ENCODE peak calls at places on chromosomes 16 and 17, in six cellular contexts. One of them, this sample, is unnamed.

GRCh38 chr16:2224183-2224486 is 744 bp downstream of the E4F1 start:
- DNase-seq in GM04504: peak; percentile 32
- DNase-seq in kidney epithelial cell: no peak
- DNase-seq in left cardiac atrium: no peak
- DNase-seq in NCI-H510A treated with DMSO at 0.1 percent for 48 hours: peak; percentile 28
- DNase-seq in stomach: no peak
- DNase-seq in this sample: no peak

GRCh38 chr17:64496348-64496785 is 487 bp downstream of the POLG2 start:
- DNase-seq in NCI-H510A treated with DMSO at 0.1 percent for 48 hours: no peak
- DNase-seq in kidney epithelial cell: no peak
- DNase-seq in GM04504: no peak
- DNase-seq in left cardiac atrium: no peak
- DNase-seq in stomach: no peak
- DNase-seq in this sample: no peak

GRCh38 chr17:49582789-49583188 is 7.1 kb downstream of the NXPH3 start:
- DNase-seq in kidney epithelial cell: no peak
- DNase-seq in NCI-H510A treated with DMSO at 0.1 percent for 48 hours: no peak
- DNase-seq in GM04504: no peak
- DNase-seq in stomach: no peak
- DNase-seq in left cardiac atrium: no peak
- DNase-seq in this sample: no peak

GRCh38 chr16:65119905-65120341 is 1.9 kb downstream of the CDH11 start:
- DNase-seq in stomach: no peak
- DNase-seq in left cardiac atrium: peak; percentile 41
- DNase-seq in NCI-H510A treated with DMSO at 0.1 percent for 48 hours: no peak
- DNase-seq in GM04504: peak; percentile 57
- DNase-seq in kidney epithelial cell: no peak
- DNase-seq in this sample: no peak

GRCh38 chr17:70183508-70183907 is 14.2 kb downstream of the KCNJ2 start:
- DNase-seq in GM04504: no peak
- DNase-seq in left cardiac atrium: no peak
- DNase-seq in NCI-H510A treated with DMSO at 0.1 percent for 48 hours: no peak
- DNase-seq in kidney epithelial cell: no peak
- DNase-seq in stomach: no peak
- DNase-seq in this sample: no peak

GRCh38 chr17:32783602-32784001 is 93.3 kb downstream of the MYO1D start:
- DNase-seq in left cardiac atrium: no peak
- DNase-seq in kidney epithelial cell: peak; percentile 23
- DNase-seq in NCI-H510A treated with DMSO at 0.1 percent for 48 hours: peak; percentile 83
- DNase-seq in stomach: no peak
- DNase-seq in GM04504: peak; percentile 41
- DNase-seq in this sample: no peak

GRCh38 chr16:23987443-23987842 is 151.7 kb downstream of the PRKCB start:
- DNase-seq in NCI-H510A treated with DMSO at 0.1 percent for 48 hours: no peak
- DNase-seq in stomach: no peak
- DNase-seq in kidney epithelial cell: no peak
- DNase-seq in GM04504: no peak
- DNase-seq in left cardiac atrium: no peak
- DNase-seq in this sample: no peak

GRCh38 chr16:11409398-11409797 is 64.1 kb downstream of the RMI2 start:
- DNase-seq in left cardiac atrium: no peak
- DNase-seq in GM04504: no peak
- DNase-seq in kidney epithelial cell: no peak
- DNase-seq in stomach: no peak
- DNase-seq in NCI-H510A treated with DMSO at 0.1 percent for 48 hours: no peak
- DNase-seq in this sample: no peak

GRCh38 chr16:66881014-66881417 is 701 bp downstream of the PDP2 start:
- DNase-seq in kidney epithelial cell: no peak
- DNase-seq in NCI-H510A treated with DMSO at 0.1 percent for 48 hours: no peak
- DNase-seq in left cardiac atrium: no peak
- DNase-seq in GM04504: no peak
- DNase-seq in stomach: no peak
- DNase-seq in this sample: no peak

GRCh38 chr17:13520899-13521572 is 80.7 kb downstream of the HS3ST3A1 start:
- DNase-seq in NCI-H510A treated with DMSO at 0.1 percent for 48 hours: no peak
- DNase-seq in kidney epithelial cell: no peak
- DNase-seq in GM04504: peak; percentile 64
- DNase-seq in stomach: no peak
- DNase-seq in left cardiac atrium: no peak
- DNase-seq in this sample: peak; percentile 18

GRCh38 chr17:75034236-75034908 is 12.4 kb downstream of the ATP5PD start:
- DNase-seq in GM04504: peak; percentile 76
- DNase-seq in NCI-H510A treated with DMSO at 0.1 percent for 48 hours: peak; percentile 81
- DNase-seq in left cardiac atrium: peak; percentile 88
- DNase-seq in stomach: peak; percentile 85
- DNase-seq in kidney epithelial cell: no peak
- DNase-seq in this sample: peak; percentile 94

GRCh38 chr17:9670596-9670995 is 25.3 kb downstream of the USP43 start:
- DNase-seq in kidney epithelial cell: no peak
- DNase-seq in left cardiac atrium: no peak
- DNase-seq in stomach: no peak
- DNase-seq in GM04504: no peak
- DNase-seq in NCI-H510A treated with DMSO at 0.1 percent for 48 hours: no peak
- DNase-seq in this sample: no peak

GRCh38 chr17:9900744-9901143 is 4.3 kb downstream of the RCVRN start:
- DNase-seq in kidney epithelial cell: peak; percentile 65
- DNase-seq in left cardiac atrium: no peak
- DNase-seq in GM04504: peak; percentile 72
- DNase-seq in stomach: no peak
- DNase-seq in NCI-H510A treated with DMSO at 0.1 percent for 48 hours: no peak
- DNase-seq in this sample: no peak

GRCh38 chr17:72498671-72499210 is 377.9 kb downstream of the SOX9 start:
- DNase-seq in GM04504: no peak
- DNase-seq in kidney epithelial cell: no peak
- DNase-seq in stomach: no peak
- DNase-seq in left cardiac atrium: no peak
- DNase-seq in NCI-H510A treated with DMSO at 0.1 percent for 48 hours: peak; percentile 49
- DNase-seq in this sample: no peak

GRCh38 chr16:14280541-14280940 is 209.4 kb downstream of the MRTFB start:
- DNase-seq in GM04504: no peak
- DNase-seq in stomach: no peak
- DNase-seq in left cardiac atrium: no peak
- DNase-seq in kidney epithelial cell: no peak
- DNase-seq in NCI-H510A treated with DMSO at 0.1 percent for 48 hours: no peak
- DNase-seq in this sample: no peak

GRCh38 chr16:26598061-26598460 is 468.7 kb upstream of the C16orf82 start:
- DNase-seq in stomach: no peak
- DNase-seq in NCI-H510A treated with DMSO at 0.1 percent for 48 hours: no peak
- DNase-seq in kidney epithelial cell: no peak
- DNase-seq in left cardiac atrium: no peak
- DNase-seq in GM04504: no peak
- DNase-seq in this sample: no peak

GRCh38 chr17:559699-560378 is 154.8 kb downstream of the VPS53 start:
- DNase-seq in stomach: no peak
- DNase-seq in NCI-H510A treated with DMSO at 0.1 percent for 48 hours: no peak
- DNase-seq in GM04504: peak; percentile 90
- DNase-seq in kidney epithelial cell: peak; percentile 69
- DNase-seq in left cardiac atrium: peak; percentile 46
- DNase-seq in this sample: no peak

GRCh38 chr17:33055171-33055611 is 63.5 kb downstream of the SPACA3 start:
- DNase-seq in kidney epithelial cell: no peak
- DNase-seq in GM04504: no peak
- DNase-seq in left cardiac atrium: no peak
- DNase-seq in NCI-H510A treated with DMSO at 0.1 percent for 48 hours: no peak
- DNase-seq in stomach: no peak
- DNase-seq in this sample: no peak

GRCh38 chr16:83907111-83907510 is 8.2 kb downstream of the MLYCD start:
- DNase-seq in NCI-H510A treated with DMSO at 0.1 percent for 48 hours: no peak
- DNase-seq in stomach: no peak
- DNase-seq in kidney epithelial cell: no peak
- DNase-seq in GM04504: no peak
- DNase-seq in left cardiac atrium: no peak
- DNase-seq in this sample: no peak

GRCh38 chr17:38673714-38674012 is 1.1 kb downstream of the EPOP start:
- DNase-seq in kidney epithelial cell: no peak
- DNase-seq in left cardiac atrium: peak; percentile 44
- DNase-seq in GM04504: no peak
- DNase-seq in NCI-H510A treated with DMSO at 0.1 percent for 48 hours: no peak
- DNase-seq in stomach: peak; percentile 27
- DNase-seq in this sample: peak; percentile 26

GRCh38 chr17:65334391-65334790 is 197.2 kb downstream of the RGS9 start:
- DNase-seq in stomach: no peak
- DNase-seq in kidney epithelial cell: no peak
- DNase-seq in NCI-H510A treated with DMSO at 0.1 percent for 48 hours: no peak
- DNase-seq in left cardiac atrium: no peak
- DNase-seq in GM04504: no peak
- DNase-seq in this sample: no peak

GRCh38 chr17:65564793-65565192 is 3.3 kb upstream of the AXIN2 start:
- DNase-seq in left cardiac atrium: peak; percentile 48
- DNase-seq in GM04504: no peak
- DNase-seq in NCI-H510A treated with DMSO at 0.1 percent for 48 hours: peak; percentile 83
- DNase-seq in stomach: peak; percentile 55
- DNase-seq in kidney epithelial cell: peak; percentile 39
- DNase-seq in this sample: no peak

GRCh38 chr17:58326609-58327341 is 1.8 kb downstream of the TSPOAP1 start:
- DNase-seq in GM04504: no peak
- DNase-seq in stomach: no peak
- DNase-seq in NCI-H510A treated with DMSO at 0.1 percent for 48 hours: no peak
- DNase-seq in kidney epithelial cell: no peak
- DNase-seq in left cardiac atrium: peak; percentile 11
- DNase-seq in this sample: no peak

GRCh38 chr17:79097226-79098055 is 22.8 kb downstream of the ENGASE start:
- DNase-seq in stomach: no peak
- DNase-seq in GM04504: no peak
- DNase-seq in NCI-H510A treated with DMSO at 0.1 percent for 48 hours: no peak
- DNase-seq in left cardiac atrium: no peak
- DNase-seq in kidney epithelial cell: no peak
- DNase-seq in this sample: no peak

GRCh38 chr17:54544239-54544638 is 356.4 kb upstream of the TOM1L1 start:
- DNase-seq in stomach: no peak
- DNase-seq in GM04504: no peak
- DNase-seq in left cardiac atrium: no peak
- DNase-seq in kidney epithelial cell: no peak
- DNase-seq in NCI-H510A treated with DMSO at 0.1 percent for 48 hours: no peak
- DNase-seq in this sample: no peak

GRCh38 chr16:57091990-57092785 is at the start of gene CPNE2:
- DNase-seq in left cardiac atrium: peak; percentile 74
- DNase-seq in stomach: peak; percentile 59
- DNase-seq in GM04504: no peak
- DNase-seq in kidney epithelial cell: no peak
- DNase-seq in NCI-H510A treated with DMSO at 0.1 percent for 48 hours: peak; percentile 11
- DNase-seq in this sample: peak; percentile 66

GRCh38 chr17:81420769-81421462 is 25.7 kb downstream of the BAHCC1 start:
- DNase-seq in kidney epithelial cell: no peak
- DNase-seq in GM04504: no peak
- DNase-seq in stomach: peak; percentile 82
- DNase-seq in NCI-H510A treated with DMSO at 0.1 percent for 48 hours: no peak
- DNase-seq in left cardiac atrium: peak; percentile 77
- DNase-seq in this sample: no peak

GRCh38 chr16:720990-721764 is at the start of gene ANTKMT:
- DNase-seq in kidney epithelial cell: no peak
- DNase-seq in GM04504: no peak
- DNase-seq in stomach: peak; percentile 89
- DNase-seq in left cardiac atrium: peak; percentile 82
- DNase-seq in NCI-H510A treated with DMSO at 0.1 percent for 48 hours: peak; percentile 61
- DNase-seq in this sample: peak; percentile 87

GRCh38 chr16:27427538-27427937 is 25.6 kb downstream of the IL21R start:
- DNase-seq in stomach: peak; percentile 19
- DNase-seq in NCI-H510A treated with DMSO at 0.1 percent for 48 hours: no peak
- DNase-seq in kidney epithelial cell: no peak
- DNase-seq in left cardiac atrium: no peak
- DNase-seq in GM04504: no peak
- DNase-seq in this sample: peak; percentile 7

GRCh38 chr17:65855245-65855644 is 293.8 kb upstream of the AXIN2 start:
- DNase-seq in stomach: no peak
- DNase-seq in kidney epithelial cell: peak; percentile 73
- DNase-seq in GM04504: no peak
- DNase-seq in left cardiac atrium: no peak
- DNase-seq in NCI-H510A treated with DMSO at 0.1 percent for 48 hours: no peak
- DNase-seq in this sample: peak; percentile 36

GRCh38 chr16:52613508-52613907 is 66.6 kb upstream of the TOX3 start:
- DNase-seq in GM04504: no peak
- DNase-seq in stomach: no peak
- DNase-seq in NCI-H510A treated with DMSO at 0.1 percent for 48 hours: no peak
- DNase-seq in kidney epithelial cell: no peak
- DNase-seq in left cardiac atrium: no peak
- DNase-seq in this sample: no peak

GRCh38 chr17:64115043-64115698 is 14.8 kb downstream of the ERN1 start:
- DNase-seq in GM04504: no peak
- DNase-seq in left cardiac atrium: no peak
- DNase-seq in kidney epithelial cell: no peak
- DNase-seq in stomach: peak; percentile 60
- DNase-seq in NCI-H510A treated with DMSO at 0.1 percent for 48 hours: no peak
- DNase-seq in this sample: no peak

GRCh38 chr16:55875273-55875672 is at the start of gene CES5A:
- DNase-seq in GM04504: no peak
- DNase-seq in left cardiac atrium: no peak
- DNase-seq in NCI-H510A treated with DMSO at 0.1 percent for 48 hours: no peak
- DNase-seq in kidney epithelial cell: no peak
- DNase-seq in stomach: no peak
- DNase-seq in this sample: no peak

GRCh38 chr16:81647527-81647926 is 131.6 kb upstream of the PLCG2 start:
- DNase-seq in GM04504: peak; percentile 43
- DNase-seq in left cardiac atrium: no peak
- DNase-seq in kidney epithelial cell: peak; percentile 56
- DNase-seq in NCI-H510A treated with DMSO at 0.1 percent for 48 hours: no peak
- DNase-seq in stomach: no peak
- DNase-seq in this sample: no peak

GRCh38 chr16:21501869-21502667 is 97.3 kb upstream of the METTL9 start:
- DNase-seq in stomach: peak; percentile 95
- DNase-seq in kidney epithelial cell: peak; percentile 99
- DNase-seq in GM04504: peak; percentile 79
- DNase-seq in left cardiac atrium: peak; percentile 94
- DNase-seq in NCI-H510A treated with DMSO at 0.1 percent for 48 hours: peak; percentile 81
- DNase-seq in this sample: peak; percentile 93

GRCh38 chr17:73798111-73798748 is 154.0 kb upstream of the SDK2 start:
- DNase-seq in GM04504: peak; percentile 81
- DNase-seq in kidney epithelial cell: peak; percentile 90
- DNase-seq in NCI-H510A treated with DMSO at 0.1 percent for 48 hours: peak; percentile 35
- DNase-seq in stomach: peak; percentile 50
- DNase-seq in left cardiac atrium: no peak
- DNase-seq in this sample: peak; percentile 35

GRCh38 chr17:57442914-57443571 is 186.7 kb downstream of the MSI2 start:
- DNase-seq in GM04504: no peak
- DNase-seq in stomach: peak; percentile 36
- DNase-seq in NCI-H510A treated with DMSO at 0.1 percent for 48 hours: peak; percentile 43
- DNase-seq in left cardiac atrium: peak; percentile 59
- DNase-seq in kidney epithelial cell: no peak
- DNase-seq in this sample: no peak

GRCh38 chr16:733382-734207 is 6.7 kb downstream of the HAGHL start:
- DNase-seq in GM04504: no peak
- DNase-seq in NCI-H510A treated with DMSO at 0.1 percent for 48 hours: no peak
- DNase-seq in kidney epithelial cell: no peak
- DNase-seq in stomach: no peak
- DNase-seq in left cardiac atrium: peak; percentile 8
- DNase-seq in this sample: no peak

GRCh38 chr16:73399486-73399885 is 351.6 kb upstream of the ZFHX3 start:
- DNase-seq in left cardiac atrium: no peak
- DNase-seq in NCI-H510A treated with DMSO at 0.1 percent for 48 hours: no peak
- DNase-seq in GM04504: no peak
- DNase-seq in stomach: no peak
- DNase-seq in kidney epithelial cell: no peak
- DNase-seq in this sample: no peak

GRCh38 chr16:21663889-21664647 is at the start of gene OTOA:
- DNase-seq in left cardiac atrium: no peak
- DNase-seq in NCI-H510A treated with DMSO at 0.1 percent for 48 hours: peak; percentile 22
- DNase-seq in stomach: no peak
- DNase-seq in kidney epithelial cell: no peak
- DNase-seq in GM04504: no peak
- DNase-seq in this sample: no peak